ENCODE peak calls at places on chromosome 16, in five cellular contexts. J, U, P, L and A are unnamed samples.

GRCh38 chr16:31181102-31181830 is 1.3 kb downstream of the FUS start:
- DNase-seq in J (no peak), U (peak), L (no peak), P (peak), A (no peak)

GRCh38 chr16:30805056-30805369 is 18.0 kb upstream of the ZNF629 start:
- DNase-seq in U (no peak), L (no peak), J (no peak), P (no peak), A (no peak)

GRCh38 chr16:75658175-75658574 is 10.6 kb downstream of the TERF2IP start:
- DNase-seq in U (no peak), J (no peak), P (no peak), L (no peak), A (no peak)

GRCh38 chr16:89598199-89598598 is 15.2 kb upstream of the DPEP1 start:
- DNase-seq in P (no peak), U (no peak), J (no peak), L (no peak), A (no peak)

GRCh38 chr16:50267651-50268050 is 1.3 kb downstream of the ADCY7 start:
- DNase-seq in U (no peak), L (no peak), J (no peak), P (no peak), A (peak)

GRCh38 chr16:51807551-51807950 is 656.5 kb upstream of the SALL1 start:
- DNase-seq in L (no peak), U (no peak), P (no peak), J (no peak), A (no peak)

GRCh38 chr16:57632568-57632967 is 4.1 kb downstream of the ADGRG1 start:
- DNase-seq in J (no peak), L (no peak), U (no peak), P (no peak), A (no peak)

GRCh38 chr16:31472559-31473203 is 729 bp downstream of the TGFB1I1 start:
- DNase-seq in L (peak), U (peak), P (peak), J (no peak), A (no peak)

GRCh38 chr16:65121870-65122723 is at the start of gene CDH11:
- DNase-seq in L (no peak), U (peak), P (peak), J (no peak), A (no peak)